ENCODE peak calls at places on chromosome 2, in seven cellular contexts. G, U, K, A, V, J and O are unnamed samples. For H3F3A, the result is how much of the 10 kb centered on the place peaks cover.

GRCh38 chr2:134392689-134393476 is 139.0 kb downstream of the MGAT5 start:
- DNase-seq in G (no peak), U (peak), K (no peak), A (no peak), V (no peak), J (peak), O (no peak)

GRCh38 chr2:100893753-100894530 is 74.0 kb downstream of the NPAS2 start:
- DNase-seq in G (peak), U (no peak), K (no peak), A (no peak), V (peak), J (no peak), O (no peak)

GRCh38 chr2:1728821-1729220 is 15.5 kb downstream of the PXDN start:
- DNase-seq in G (peak), U (no peak), K (no peak), A (peak), V (peak), J (peak), O (peak)

GRCh38 chr2:172588931-172589330 is 33.0 kb downstream of the PDK1 start:
- DNase-seq in G (peak), U (no peak), K (no peak), A (no peak), V (peak), J (no peak), O (no peak)

GRCh38 chr2:206011018-206011614 is 74.9 kb downstream of the INO80D start:
- DNase-seq in G (no peak), U (no peak), K (no peak), A (no peak), V (no peak), J (no peak), O (no peak)

GRCh38 chr2:25473758-25474335 is 132.1 kb upstream of the DNMT3A start:
- DNase-seq in G (no peak), U (no peak), K (no peak), A (peak), V (no peak), J (no peak), O (no peak)

GRCh38 chr2:183035298-183035953 is 2.8 kb downstream of the NCKAP1 start:
- DNase-seq in G (peak), U (peak), K (no peak), A (no peak), V (peak), J (no peak), O (no peak)

GRCh38 chr2:134657650-134658250 is 61.0 kb downstream of the TMEM163 start:
- DNase-seq in G (peak), U (peak), K (no peak), A (no peak), V (no peak), J (peak), O (peak)

GRCh38 chr2:60267122-60267521 is 286.3 kb downstream of the BCL11A start:
- DNase-seq in G (no peak), U (no peak), K (no peak), A (no peak), V (no peak), J (no peak), O (no peak)

GRCh38 chr2:151361674-151362380 is 4.4 kb downstream of the TNFAIP6 start:
- DNase-seq in G (no peak), U (peak), K (no peak), A (no peak), V (no peak), J (no peak), O (no peak)

GRCh38 chr2:102313950-102314349 is 2.6 kb downstream of the IL1RL1 start:
- DNase-seq in G (no peak), U (peak), K (no peak), A (no peak), V (no peak), J (no peak), O (no peak)

GRCh38 chr2:38665854-38666577 is at the start of gene GALM:
- DNase-seq in G (peak), U (peak), K (peak), A (peak), V (peak), J (peak), O (peak)

GRCh38 chr2:44443510-44443909 is 81.8 kb downstream of the CAMKMT start:
- DNase-seq in G (no peak), U (no peak), K (no peak), A (no peak), V (no peak), J (no peak), O (no peak)

GRCh38 chr2:207112397-207112796 is 53.4 kb downstream of the KLF7 start:
- DNase-seq in G (no peak), U (peak), K (no peak), A (no peak), V (no peak), J (no peak), O (no peak)

GRCh38 chr2:136305517-136306192 is 187.7 kb upstream of the CXCR4 start:
- DNase-seq in G (no peak), U (no peak), K (peak), A (no peak), V (no peak), J (no peak), O (no peak)

GRCh38 chr2:71360434-71360975 is 28.9 kb downstream of the ZNF638 start:
- DNase-seq in G (no peak), U (no peak), K (no peak), A (no peak), V (no peak), J (no peak), O (no peak)

GRCh38 chr2:216345846-216346245 is 26.4 kb downstream of the MARCHF4 start:
- DNase-seq in G (no peak), U (peak), K (no peak), A (no peak), V (no peak), J (no peak), O (no peak)

GRCh38 chr2:46364797-46365457 is 67.7 kb downstream of the EPAS1 start:
- DNase-seq in G (peak), U (peak), K (peak), A (peak), V (peak), J (peak), O (peak)

GRCh38 chr2:231563378-231563961 is 29.2 kb upstream of the TEX44 start:
- DNase-seq in G (peak), U (peak), K (peak), A (peak), V (no peak), J (peak), O (peak)

GRCh38 chr2:233354971-233355574 is 779 bp downstream of the DGKD start:
- DNase-seq in G (peak), U (peak), K (peak), A (peak), V (no peak), J (peak), O (peak)

GRCh38 chr2:163681765-163682164 is 54.0 kb downstream of the FIGN start:
- DNase-seq in G (no peak), U (peak), K (no peak), A (no peak), V (no peak), J (no peak), O (no peak)

DNA sequence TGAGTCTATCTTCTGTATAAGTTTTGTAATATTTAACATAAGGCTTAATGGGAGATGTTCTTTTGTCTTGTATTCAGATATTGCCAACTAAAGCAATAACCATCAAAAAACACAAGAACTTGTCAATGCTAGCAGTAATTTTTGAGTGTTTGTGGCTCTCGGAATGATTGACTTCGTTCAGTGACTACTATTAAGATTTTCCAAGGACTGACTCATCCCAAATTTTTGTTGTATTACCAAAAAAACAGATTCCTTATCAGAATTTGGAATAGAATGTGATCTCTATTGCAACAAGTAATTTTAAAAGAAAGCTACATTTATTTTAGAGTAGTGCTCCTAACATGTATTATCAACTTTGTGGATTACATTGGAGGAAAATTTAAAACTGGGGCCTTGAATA is 8.1 kb downstream of the NABP1 start:
- DNase-seq in G (no peak), U (peak), K (no peak), A (no peak), V (no peak), J (no peak), O (no peak)
- H3F3A ChIP-seq in G (under half), U (half or more), K (under half), A (half or more), V (half or more), J (under half), O (under half)

GRCh38 chr2:191351298-191351697 is 106.1 kb downstream of the MYO1B start:
- DNase-seq in G (no peak), U (peak), K (no peak), A (no peak), V (no peak), J (no peak), O (no peak)
- H3K27ac ChIP-seq in G (no peak), U (peak), K (no peak), A (peak), V (no peak), J (no peak), O (no peak)

GRCh38 chr2:142873850-142874287 is 3.6 kb upstream of the KYNU start:
- DNase-seq in G (no peak), U (no peak), K (no peak), A (no peak), V (no peak), J (no peak), O (no peak)
- H3F3A ChIP-seq in G (under half), U (under half), K (under half), A (under half), V (under half), J (under half), O (under half)

GRCh38 chr2:158745866-158746382 is 49.2 kb upstream of the DAPL1 start:
- DNase-seq in G (no peak), U (no peak), K (no peak), A (no peak), V (no peak), J (peak), O (no peak)
- H3K27ac ChIP-seq in G (no peak), U (no peak), K (no peak), A (no peak), V (no peak), J (no peak), O (no peak)

DNA sequence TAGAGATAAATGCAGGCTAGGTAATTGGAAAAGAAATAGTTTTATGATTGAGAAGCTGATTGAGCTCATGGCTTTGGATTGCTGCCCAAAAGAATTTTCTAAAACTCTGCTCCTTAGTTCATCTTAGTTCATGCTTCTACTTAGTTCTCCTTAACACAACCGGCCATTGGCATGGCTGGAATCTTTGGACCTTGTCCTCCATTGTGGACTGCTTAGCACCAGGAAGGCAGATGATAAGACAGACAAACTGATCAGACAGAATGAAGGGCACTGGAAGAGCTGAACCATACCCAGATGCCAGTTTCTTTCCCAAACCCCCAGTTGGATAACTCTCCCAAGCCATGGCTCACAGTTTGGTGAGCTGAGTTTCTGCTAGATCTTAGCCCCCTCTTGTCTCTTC is 36.3 kb upstream of the NABP1 start:
- DNase-seq in G (no peak), U (no peak), K (no peak), A (no peak), V (no peak), J (no peak), O (no peak)
- H3F3A ChIP-seq in G (under half), U (under half), K (under half), A (under half), V (under half), J (under half), O (under half)

GRCh38 chr2:21099281-21099907 is 24.4 kb upstream of the TDRD15 start:
- DNase-seq in G (no peak), U (no peak), K (no peak), A (no peak), V (no peak), J (no peak), O (no peak)
- H3K27ac ChIP-seq in G (no peak), U (no peak), K (no peak), A (no peak), V (no peak), J (no peak), O (no peak)

GRCh38 chr2:213229814-213230213 is 54.5 kb upstream of the SPAG16 start:
- DNase-seq in G (no peak), U (peak), K (no peak), A (no peak), V (no peak), J (no peak), O (no peak)

GRCh38 chr2:213232649-213233437 is 51.4 kb upstream of the SPAG16 start:
- DNase-seq in G (no peak), U (no peak), K (peak), A (no peak), V (no peak), J (peak), O (peak)

GRCh38 chr2:213234641-213235040 is 49.6 kb upstream of the SPAG16 start:
- DNase-seq in G (no peak), U (no peak), K (no peak), A (no peak), V (no peak), J (peak), O (peak)

GRCh38 chr2:213233438-213234330 is 50.6 kb upstream of the SPAG16 start:
- DNase-seq in G (no peak), U (no peak), K (no peak), A (no peak), V (no peak), J (no peak), O (no peak)

DNA sequence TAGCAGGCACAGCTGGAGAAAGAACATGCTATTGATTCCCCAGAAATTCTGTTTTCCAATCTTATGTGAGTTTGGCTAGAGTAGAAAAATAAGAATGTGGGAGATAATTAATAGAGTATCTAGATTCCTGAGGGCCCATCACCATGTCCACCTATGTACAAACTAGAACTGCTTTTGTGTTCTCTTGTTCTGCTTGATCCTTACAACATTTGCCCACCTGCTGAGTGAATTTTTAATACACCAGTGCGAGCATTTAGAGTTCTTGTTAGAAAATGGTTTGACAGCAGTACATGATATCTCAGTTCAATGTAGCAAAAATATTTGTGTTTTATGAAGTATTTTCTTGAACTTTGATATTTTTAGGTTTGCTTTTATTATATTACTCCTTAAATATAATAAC is 52.3 kb upstream of the SPAG16 start:
- DNase-seq in G (no peak), U (no peak), K (no peak), A (no peak), V (no peak), J (no peak), O (no peak)
- H3F3A ChIP-seq in G (under half), U (under half), K (under half), A (under half), V (under half), J (under half), O (under half)

GRCh38 chr2:239881031-239881471 is 144.1 kb downstream of the NDUFA10 start:
- DNase-seq in G (no peak), U (no peak), K (no peak), A (no peak), V (no peak), J (no peak), O (no peak)
- H3K27ac ChIP-seq in G (no peak), U (no peak), K (no peak), A (no peak), V (no peak), J (no peak), O (no peak)

DNA sequence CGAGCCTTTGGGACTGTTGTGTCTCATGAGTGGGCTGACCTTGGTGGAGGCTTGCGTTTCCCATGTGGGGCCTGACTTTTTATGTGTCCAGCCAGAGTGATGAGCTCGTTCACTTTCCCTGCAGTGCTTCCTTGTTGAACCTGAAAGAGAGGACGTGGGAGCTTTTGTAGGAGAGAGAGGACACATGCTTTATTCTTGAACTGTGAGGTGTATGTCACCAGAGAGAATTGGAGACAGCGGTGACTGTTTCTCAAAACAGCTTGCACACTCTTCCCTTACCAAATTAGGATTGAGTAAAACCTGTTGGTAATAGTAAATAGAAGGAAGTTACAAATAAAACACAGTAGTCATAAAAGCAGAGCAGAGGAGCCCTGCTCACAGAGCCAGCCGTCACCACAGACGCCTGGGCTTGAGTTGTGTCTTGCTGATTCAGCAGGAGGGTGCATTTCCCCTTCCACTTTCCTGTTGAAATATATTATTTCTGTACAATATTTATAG is 60.7 kb downstream of the INPP4A start:
- DNase-seq in G (no peak), U (peak), K (peak), A (no peak), V (no peak), J (no peak), O (no peak)
- H3F3A ChIP-seq in G (under half), U (under half), K (half or more), A (under half), V (under half), J (under half), O (under half)

DNA sequence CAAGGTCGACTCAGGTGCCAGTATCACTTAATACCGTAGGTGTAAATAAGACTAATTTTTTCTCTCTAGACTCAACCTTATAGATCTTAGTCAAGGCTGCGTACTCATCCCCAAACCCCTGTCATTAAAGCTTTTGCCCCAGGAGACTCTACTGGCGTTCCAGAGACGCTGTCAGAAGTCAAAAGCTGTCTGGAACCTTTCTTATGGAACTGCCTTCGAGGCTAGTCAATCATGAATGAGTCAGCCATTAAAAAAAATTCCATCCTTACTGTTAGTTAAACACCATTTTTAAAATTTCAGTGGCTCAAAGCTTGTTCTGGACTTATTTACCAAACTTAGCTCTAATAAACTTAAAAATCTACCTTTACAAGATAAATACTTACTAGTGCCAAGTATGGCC is 52.2 kb downstream of the SPRED2 start:
- DNase-seq in G (peak), U (peak), K (no peak), A (no peak), V (no peak), J (no peak), O (no peak)
- H3K27ac ChIP-seq in G (peak), U (no peak), K (no peak), A (no peak), V (no peak), J (no peak), O (no peak)